ENCODE peak calls at places on chromosome 22, in ten cellular contexts. L is iPS-NIHi11; N is RPMI7951; Z is cardiac muscle cell; M is stimulated activated CD4-positive, alpha-beta T cell treated with anti-CD3 and anti-CD28 coated beads, Interleukin-2, amount 100 ng/mL, for 4 hours; Q is uterus; U is stomach; A is iris pigment epithelial cell; I is anterior cingulate cortex; F is germinal center. H is an unnamed sample.

GRCh38 chr22:37197451-37198289 is 9.6 kb upstream of the C1QTNF6 start:
- DNase-seq in M (no peak), L (no peak), N (peak; percentile 88), I (no peak), A (peak; percentile 78), Z (peak; percentile 66), Q (peak; percentile 86), F (no peak), U (peak; percentile 51), H (peak; percentile 67)

GRCh38 chr22:38097557-38098409 is 12.7 kb downstream of the BAIAP2L2 start:
- DNase-seq in Z (peak; percentile 52), N (no peak), M (no peak), L (peak; percentile 91), A (peak; percentile 22), U (no peak), Q (no peak), F (no peak), I (no peak), H (no peak)

GRCh38 chr22:48585916-48586798 is 1241.5 kb downstream of the BRD1 start:
- DNase-seq in Q (no peak), F (no peak), U (no peak), M (no peak), Z (no peak), A (no peak), I (no peak), L (peak; percentile 65), N (no peak), H (no peak)

GRCh38 chr22:41096841-41097240 is 4.4 kb downstream of the EP300 start:
- DNase-seq in M (no peak), U (no peak), Z (no peak), N (no peak), I (no peak), L (no peak), A (peak; percentile 24), Q (no peak), F (no peak), H (no peak)

GRCh38 chr22:41976961-41977566 is 7.8 kb downstream of the SEPTIN3 start:
- DNase-seq in M (no peak), U (no peak), I (peak; percentile 41), Z (no peak), A (no peak), L (peak; percentile 79), Q (no peak), N (no peak), F (no peak), H (no peak)

GRCh38 chr22:43298062-43298801 is 44.9 kb downstream of the SCUBE1 start:
- DNase-seq in N (peak; percentile 47), F (no peak), Q (no peak), U (no peak), L (peak; percentile 47), A (no peak), M (no peak), I (no peak), Z (no peak), H (no peak)

GRCh38 chr22:19896665-19897355 is 42.1 kb upstream of the GNB1L start:
- DNase-seq in Z (no peak), L (no peak), M (no peak), A (no peak), Q (no peak), F (peak; percentile 49), I (no peak), U (no peak), N (no peak), H (no peak)

GRCh38 chr22:33599596-33599995 is 320.7 kb downstream of the LARGE1 start:
- DNase-seq in F (no peak), N (no peak), A (no peak), Z (no peak), M (no peak), L (no peak), I (no peak), U (no peak), Q (no peak), H (no peak)

GRCh38 chr22:47987885-47988515 is 1225.5 kb downstream of the TBC1D22A start:
- DNase-seq in Z (no peak), N (no peak), A (no peak), F (no peak), L (no peak), U (no peak), I (no peak), M (no peak), Q (no peak), H (no peak)

GRCh38 chr22:23248583-23248982 is 68.3 kb downstream of the BCR start:
- DNase-seq in U (peak; percentile 58), Z (no peak), N (no peak), Q (no peak), A (peak; percentile 73), L (peak; percentile 76), F (no peak), I (no peak), M (no peak), H (peak; percentile 47)

GRCh38 chr22:19480789-19481188 is 1.1 kb downstream of the CDC45 start:
- DNase-seq in U (no peak), Q (no peak), M (no peak), L (no peak), Z (no peak), F (no peak), I (no peak), N (no peak), A (no peak), H (no peak)

GRCh38 chr22:20646377-20646776 is 127.5 kb upstream of the SERPIND1 start:
- DNase-seq in A (no peak), N (no peak), Z (no peak), I (no peak), L (no peak), F (no peak), Q (no peak), U (no peak), M (no peak), H (no peak)

GRCh38 chr22:48705159-48705916 is 1122.3 kb downstream of the BRD1 start:
- DNase-seq in M (no peak), Q (no peak), I (no peak), A (no peak), Z (no peak), F (no peak), L (no peak), U (no peak), N (no peak), H (no peak)

GRCh38 chr22:40922484-40923303 is 28.5 kb upstream of the RBX1 start:
- DNase-seq in U (no peak), Q (no peak), I (no peak), N (peak; percentile 52), Z (peak; percentile 79), L (peak; percentile 40), A (peak; percentile 70), M (peak; percentile 5), F (peak; percentile 47), H (peak; percentile 36)

GRCh38 chr22:36253523-36254490 is 874 bp downstream of the APOL1 start:
- DNase-seq in N (peak; percentile 27), A (no peak), F (no peak), U (peak; percentile 68), Z (peak; percentile 55), M (peak; percentile 62), Q (peak; percentile 73), I (no peak), L (no peak), H (no peak)

GRCh38 chr22:37659066-37659896 is 758 bp downstream of the PDXP start:
- DNase-seq in I (peak; percentile 41), N (no peak), M (no peak), Q (no peak), Z (no peak), U (no peak), F (peak; percentile 71), L (no peak), A (no peak), H (no peak)

GRCh38 chr22:19103881-19104821 is 18.1 kb downstream of the DGCR2 start:
- DNase-seq in M (no peak), Z (no peak), F (no peak), I (no peak), A (peak; percentile 46), U (no peak), N (no peak), L (no peak), Q (no peak), H (no peak)